ENCODE peak calls at places on chromosome 22, in four cellular contexts. One of them, this sample, is unnamed.

GRCh38 chr22:26573026-26573662 is 16.8 kb downstream of the TPST2 start:
- DNase-seq in renal cortical epithelial cell: peak
- DNase-seq in small intestine: peak
- DNase-seq in ACHN: no peak
- DNase-seq in this sample: no peak

GRCh38 chr22:46710842-46711241 is 27.2 kb downstream of the CERK start:
- DNase-seq in renal cortical epithelial cell: no peak
- DNase-seq in ACHN: no peak
- DNase-seq in small intestine: no peak
- DNase-seq in this sample: no peak

GRCh38 chr22:41612626-41613025 is 8.2 kb downstream of the DESI1 start:
- DNase-seq in renal cortical epithelial cell: no peak
- DNase-seq in small intestine: no peak
- DNase-seq in ACHN: no peak
- DNase-seq in this sample: no peak

GRCh38 chr22:38176170-38176741 is 5.4 kb downstream of the PLA2G6 start:
- DNase-seq in renal cortical epithelial cell: peak
- DNase-seq in ACHN: no peak
- DNase-seq in small intestine: no peak
- DNase-seq in this sample: no peak

GRCh38 chr22:24146190-24146616 is 35.1 kb upstream of the SUSD2 start:
- DNase-seq in small intestine: peak
- DNase-seq in renal cortical epithelial cell: peak
- DNase-seq in ACHN: no peak
- DNase-seq in this sample: no peak

GRCh38 chr22:23405366-23405851 is 174.7 kb downstream of the IGLL1 start:
- DNase-seq in ACHN: no peak
- DNase-seq in renal cortical epithelial cell: no peak
- DNase-seq in small intestine: no peak
- DNase-seq in this sample: no peak

GRCh38 chr22:50063589-50064393 is 5.7 kb upstream of the TTLL8 start:
- DNase-seq in renal cortical epithelial cell: no peak
- DNase-seq in small intestine: no peak
- DNase-seq in ACHN: no peak
- DNase-seq in this sample: no peak

GRCh38 chr22:25131198-25131887 is 68.3 kb upstream of the CRYBB3 start:
- DNase-seq in renal cortical epithelial cell: no peak
- DNase-seq in small intestine: no peak
- DNase-seq in ACHN: no peak
- DNase-seq in this sample: no peak

GRCh38 chr22:37345863-37346514 is 63.7 kb downstream of the CYTH4 start:
- DNase-seq in renal cortical epithelial cell: peak
- DNase-seq in ACHN: no peak
- DNase-seq in small intestine: peak
- DNase-seq in this sample: peak

GRCh38 chr22:38781033-38781432 is 12.9 kb downstream of the DNAL4 start:
- DNase-seq in small intestine: no peak
- DNase-seq in ACHN: no peak
- DNase-seq in renal cortical epithelial cell: no peak
- DNase-seq in this sample: no peak

GRCh38 chr22:39925273-39925672 is 24.4 kb downstream of the GRAP2 start:
- DNase-seq in renal cortical epithelial cell: no peak
- DNase-seq in ACHN: no peak
- DNase-seq in small intestine: no peak
- DNase-seq in this sample: no peak

GRCh38 chr22:50490531-50491308 is 4.1 kb downstream of the MIOX start:
- DNase-seq in renal cortical epithelial cell: no peak
- DNase-seq in ACHN: no peak
- DNase-seq in small intestine: no peak
- DNase-seq in this sample: no peak

This sample was measured in Caki2.